ENCODE peak calls at places on chromosome 20, in five cellular contexts. M is MM.1S, I is body of pancreas, W is mammary epithelial cell, A is fibroblast of lung. D is an unnamed sample.

GRCh38 chr20:44187054-44187762 is at the start of gene JPH2:
- DNase-seq in M (no peak), I (peak), W (peak), A (peak), D (no peak)

GRCh38 chr20:62632575-62632974 is 9.7 kb upstream of the SLCO4A1 start:
- DNase-seq in M (no peak), I (no peak), W (no peak), A (no peak), D (no peak)

GRCh38 chr20:36893801-36894200 is 17.9 kb downstream of the TLDC2 start:
- DNase-seq in M (no peak), I (no peak), W (no peak), A (no peak), D (no peak)

GRCh38 chr20:50701055-50701963 is 10.0 kb upstream of the RIPOR3 start:
- DNase-seq in M (no peak), I (no peak), W (no peak), A (no peak), D (no peak)

GRCh38 chr20:57392512-57393271 is 1.5 kb downstream of the RBM38 start:
- DNase-seq in M (peak), I (no peak), W (no peak), A (no peak), D (no peak)

GRCh38 chr20:15951711-15952110 is 621.5 kb downstream of the KIF16B start:
- DNase-seq in M (no peak), I (no peak), W (peak), A (no peak), D (no peak)

GRCh38 chr20:46031701-46032254 is 2.8 kb downstream of the SLC12A5 start:
- DNase-seq in M (no peak), I (peak), W (no peak), A (no peak), D (no peak)

GRCh38 chr20:46027245-46027853 is 1.7 kb upstream of the SLC12A5 start:
- DNase-seq in M (peak), I (peak), W (peak), A (peak), D (peak)

GRCh38 chr20:18837710-18838109 is 24.1 kb downstream of the SCP2D1 start:
- DNase-seq in M (no peak), I (peak), W (no peak), A (no peak), D (no peak)

GRCh38 chr20:19817017-19817416 is 59.0 kb downstream of the RIN2 start:
- DNase-seq in M (no peak), I (peak), W (peak), A (peak), D (no peak)

GRCh38 chr20:10090588-10091166 is 55.9 kb downstream of the ANKEF1 start:
- DNase-seq in M (peak), I (peak), W (peak), A (peak), D (no peak)

GRCh38 chr20:50866036-50866685 is 65.1 kb downstream of the ADNP start:
- DNase-seq in M (no peak), I (no peak), W (no peak), A (no peak), D (no peak)

GRCh38 chr20:50049442-50050026 is 63.4 kb downstream of the UBE2V1 start:
- DNase-seq in M (no peak), I (no peak), W (no peak), A (no peak), D (no peak)

GRCh38 chr20:8721098-8721497 is 347.8 kb upstream of the PLCB4 start:
- DNase-seq in M (peak), I (peak), W (peak), A (peak), D (peak)

GRCh38 chr20:43839793-43840199 is 74.9 kb upstream of the TOX2 start:
- DNase-seq in M (peak), I (no peak), W (no peak), A (no peak), D (no peak)

GRCh38 chr20:46951840-46952497 is 57.3 kb downstream of the EYA2 start:
- DNase-seq in M (no peak), I (no peak), W (peak), A (no peak), D (no peak)

GRCh38 chr20:50759678-50760077 is 28.3 kb downstream of the PARD6B start:
- DNase-seq in M (no peak), I (no peak), W (no peak), A (no peak), D (no peak)

GRCh38 chr20:49916146-49917002 is 1.0 kb upstream of the SPATA2 start:
- DNase-seq in M (peak), I (peak), W (peak), A (no peak), D (no peak)

GRCh38 chr20:9054176-9054575 is 14.7 kb upstream of the PLCB4 start:
- DNase-seq in M (no peak), I (no peak), W (no peak), A (peak), D (no peak)

GRCh38 chr20:4082406-4083102 is 67.2 kb upstream of the RNF24 start:
- DNase-seq in M (peak), I (peak), W (peak), A (peak), D (no peak)

GRCh38 chr20:23294166-23294565 is 56.4 kb upstream of the NXT1 start:
- DNase-seq in M (no peak), I (no peak), W (no peak), A (no peak), D (no peak)

GRCh38 chr20:60372822-60373221 is 414.6 kb downstream of the CDH26 start:
- DNase-seq in M (peak), I (no peak), W (no peak), A (no peak), D (no peak)

GRCh38 chr20:43736588-43737091 is 9.8 kb upstream of the GTSF1L start:
- DNase-seq in M (no peak), I (no peak), W (no peak), A (no peak), D (no peak)

GRCh38 chr20:24995741-24996448 is 3.3 kb upstream of the APMAP start:
- DNase-seq in M (no peak), I (no peak), W (no peak), A (no peak), D (no peak)

GRCh38 chr20:51135926-51136325 is 113.0 kb upstream of the KCNG1 start:
- DNase-seq in M (no peak), I (no peak), W (no peak), A (no peak), D (no peak)

GRCh38 chr20:44126445-44126844 is 60.5 kb downstream of the JPH2 start:
- DNase-seq in M (no peak), I (no peak), W (no peak), A (no peak), D (no peak)

GRCh38 chr20:23870461-23870860 is 9.1 kb downstream of the CST5 start:
- DNase-seq in M (no peak), I (no peak), W (no peak), A (no peak), D (no peak)

GRCh38 chr20:25248501-25249172 is 752 bp downstream of the PYGB start:
- DNase-seq in M (peak), I (peak), W (no peak), A (peak), D (no peak)

GRCh38 chr20:45399018-45399417 is 9.1 kb upstream of the DBNDD2 start:
- DNase-seq in M (no peak), I (no peak), W (no peak), A (no peak), D (no peak)

GRCh38 chr20:6178537-6178936 is 55.7 kb upstream of the FERMT1 start:
- DNase-seq in M (peak), I (no peak), W (peak), A (peak), D (peak)

GRCh38 chr20:51583499-51583898 is 41.0 kb upstream of the NFATC2 start:
- DNase-seq in M (no peak), I (no peak), W (no peak), A (no peak), D (no peak)

GRCh38 chr20:56422131-56422823 is 10.2 kb downstream of the CASS4 start:
- DNase-seq in M (no peak), I (no peak), W (peak), A (peak), D (peak)

GRCh38 chr20:17570347-17571152 is 675 bp downstream of the DSTN start:
- DNase-seq in M (peak), I (peak), W (peak), A (peak), D (no peak)

GRCh38 chr20:43752561-43753301 is 25.9 kb upstream of the GTSF1L start:
- DNase-seq in M (peak), I (no peak), W (peak), A (peak), D (no peak)

GRCh38 chr20:25683050-25683449 is 13.6 kb downstream of the ZNF337 start:
- DNase-seq in M (no peak), I (no peak), W (no peak), A (no peak), D (no peak)

GRCh38 chr20:60268502-60268901 is 310.3 kb downstream of the CDH26 start:
- DNase-seq in M (no peak), I (no peak), W (no peak), A (no peak), D (no peak)

GRCh38 chr20:347640-348484 is 951 bp downstream of the NRSN2 start:
- DNase-seq in M (peak), I (peak), W (peak), A (peak), D (peak)

GRCh38 chr20:57866250-57867106 is 156.7 kb upstream of the PMEPA1 start:
- DNase-seq in M (no peak), I (no peak), W (no peak), A (no peak), D (no peak)

GRCh38 chr20:38833857-38834164 is 28.3 kb downstream of the PPP1R16B start:
- DNase-seq in M (no peak), I (no peak), W (no peak), A (no peak), D (no peak)
- H3K4me3 ChIP-seq in M (no peak), I (no peak), W (no peak), A (no peak), D (no peak)

GRCh38 chr20:32240220-32240619 is 32.5 kb downstream of the POFUT1 start:
- DNase-seq in M (no peak), I (no peak), W (no peak), A (no peak), D (no peak)
- TF ChIP-seq CTCF in M (no peak), I (no peak), W (no peak), A (no peak), D (peak)

GRCh38 chr20:53210041-53210440 is 237.9 kb downstream of the TSHZ2 start:
- DNase-seq in M (no peak), I (no peak), W (no peak), A (no peak), D (no peak)
- H3K4me3 ChIP-seq in M (no peak), I (no peak), W (no peak), A (no peak), D (no peak)

GRCh38 chr20:38669688-38670087 is 54.6 kb upstream of the SLC32A1 start:
- DNase-seq in M (no peak), I (no peak), W (no peak), A (no peak), D (no peak)
- TF ChIP-seq CTCF in M (no peak), I (no peak), W (no peak), A (no peak), D (no peak)

DNA sequence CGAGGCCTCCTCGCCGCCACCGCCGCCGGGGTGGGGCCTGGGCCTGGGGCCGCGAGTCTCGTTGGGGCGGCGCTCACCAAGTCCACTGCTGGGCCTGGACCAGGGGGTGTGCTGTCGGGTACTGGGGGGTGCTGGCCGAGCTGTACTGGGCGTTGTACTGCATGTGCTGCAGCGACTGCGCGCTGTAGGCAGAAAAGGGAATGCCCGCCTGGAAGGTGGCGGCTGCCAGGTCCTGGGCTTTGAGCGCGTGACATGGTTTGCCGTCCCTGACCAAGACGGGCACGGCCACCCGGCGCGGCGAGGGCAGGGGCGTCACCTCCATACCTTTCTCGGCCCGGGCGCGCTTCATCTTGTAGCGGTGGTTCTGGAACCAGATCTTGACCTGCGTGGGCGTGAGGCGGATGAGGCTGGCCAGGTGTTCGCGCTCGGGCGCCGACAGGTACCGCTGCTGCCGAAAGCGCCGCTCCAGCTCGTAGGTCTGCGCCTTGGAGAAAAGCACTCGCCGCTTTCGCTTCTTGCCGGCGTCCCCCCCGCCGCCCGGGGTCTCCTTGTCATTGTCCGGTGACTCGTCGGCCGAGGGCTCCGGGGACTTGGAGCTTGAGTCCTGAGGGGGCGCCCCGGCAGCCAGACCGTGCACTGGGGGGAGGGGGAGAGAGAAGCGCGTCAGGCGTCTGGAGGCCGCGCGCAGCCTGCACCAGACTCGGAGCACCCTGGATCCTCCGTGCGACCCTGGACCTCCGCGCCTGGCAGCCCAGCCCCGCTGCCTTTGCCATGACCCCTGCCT is 1.8 kb downstream of the NKX2-2 start:
- DNase-seq in M (no peak), I (no peak), W (no peak), A (no peak), D (no peak)
- H3K4me3 ChIP-seq in M (no peak), I (no peak), W (no peak), A (no peak), D (no peak)

GRCh38 chr20:2210646-2211556 is 84.9 kb upstream of the TGM3 start:
- DNase-seq in M (no peak), I (no peak), W (peak), A (peak), D (no peak)

GRCh38 chr20:2208897-2209296 is 86.9 kb upstream of the TGM3 start:
- DNase-seq in M (peak), I (no peak), W (no peak), A (no peak), D (no peak)

GRCh38 chr20:2206957-2207769 is 88.6 kb upstream of the TGM3 start:
- DNase-seq in M (peak), I (peak), W (peak), A (peak), D (no peak)

GRCh38 chr20:2204021-2204420 is 91.8 kb upstream of the TGM3 start:
- DNase-seq in M (no peak), I (no peak), W (no peak), A (no peak), D (no peak)

DNA sequence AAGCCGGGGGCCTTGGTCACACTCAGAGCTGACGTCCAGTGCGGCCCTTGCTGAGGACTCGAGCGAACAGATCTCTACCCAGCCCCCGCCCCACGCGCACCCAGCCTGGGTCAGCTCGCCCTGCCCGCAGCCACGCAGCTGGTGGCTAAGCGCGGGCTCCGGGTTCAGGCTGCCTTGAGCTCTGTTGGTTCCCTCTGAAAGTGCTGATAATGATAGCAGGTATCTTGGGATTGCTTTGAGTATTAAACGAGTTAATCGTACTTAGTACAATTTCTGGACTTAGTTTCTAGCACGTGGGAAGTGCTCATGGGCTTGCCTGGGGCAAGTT is 88.1 kb upstream of the TGM3 start:
- DNase-seq in M (no peak), I (no peak), W (no peak), A (no peak), D (peak)
- TF ChIP-seq CTCF in M (no peak), I (no peak), W (no peak), A (no peak), D (no peak)

GRCh38 chr20:38828514-38829295 is 23.2 kb downstream of the PPP1R16B start:
- DNase-seq in M (no peak), I (no peak), W (no peak), A (no peak), D (no peak)

GRCh38 chr20:38825571-38825900 is 20.0 kb downstream of the PPP1R16B start:
- DNase-seq in M (no peak), I (no peak), W (no peak), A (no peak), D (no peak)

GRCh38 chr20:38829296-38829875 is 23.9 kb downstream of the PPP1R16B start:
- DNase-seq in M (no peak), I (no peak), W (no peak), A (no peak), D (no peak)

GRCh38 chr20:38827770-38828281 is 22.3 kb downstream of the PPP1R16B start:
- DNase-seq in M (no peak), I (no peak), W (no peak), A (no peak), D (peak)

DNA sequence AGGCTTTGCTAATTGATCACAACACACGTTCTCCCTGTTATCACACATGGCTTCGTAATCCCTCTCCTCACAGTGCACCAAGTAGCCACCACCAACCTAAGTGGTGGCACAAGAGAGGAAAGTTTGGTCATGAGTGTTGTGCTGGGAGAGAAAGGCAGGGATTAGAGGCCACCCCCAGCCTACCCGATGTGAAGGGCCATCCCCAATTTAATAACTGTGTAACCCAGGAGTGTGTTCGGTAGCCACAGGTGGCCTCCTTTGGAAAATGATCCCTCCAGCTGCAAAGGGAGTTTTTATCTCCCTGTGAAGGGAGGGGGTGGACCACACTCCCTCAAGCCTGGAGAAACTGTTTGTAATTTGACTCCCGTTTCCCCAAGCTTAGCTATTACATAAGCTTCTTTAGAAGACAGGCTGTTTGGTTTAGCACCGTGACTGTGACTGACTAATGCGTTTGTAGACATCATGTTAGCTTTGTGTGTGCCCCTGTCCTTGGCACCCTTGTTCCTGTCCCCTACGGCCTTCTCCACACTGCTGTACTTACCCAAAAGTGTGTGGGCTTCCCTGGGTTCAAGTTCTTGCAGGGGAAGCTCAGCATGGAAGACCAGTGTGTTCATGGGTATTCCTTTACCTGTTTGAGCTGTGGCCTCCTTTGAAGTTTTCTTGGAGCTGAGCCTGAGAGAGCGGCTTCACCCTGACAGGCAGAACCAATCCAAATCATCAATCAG is 20.6 kb downstream of the PPP1R16B start:
- DNase-seq in M (no peak), I (peak), W (peak), A (peak), D (peak)
- H3K4me3 ChIP-seq in M (no peak), I (no peak), W (no peak), A (no peak), D (no peak)

DNA sequence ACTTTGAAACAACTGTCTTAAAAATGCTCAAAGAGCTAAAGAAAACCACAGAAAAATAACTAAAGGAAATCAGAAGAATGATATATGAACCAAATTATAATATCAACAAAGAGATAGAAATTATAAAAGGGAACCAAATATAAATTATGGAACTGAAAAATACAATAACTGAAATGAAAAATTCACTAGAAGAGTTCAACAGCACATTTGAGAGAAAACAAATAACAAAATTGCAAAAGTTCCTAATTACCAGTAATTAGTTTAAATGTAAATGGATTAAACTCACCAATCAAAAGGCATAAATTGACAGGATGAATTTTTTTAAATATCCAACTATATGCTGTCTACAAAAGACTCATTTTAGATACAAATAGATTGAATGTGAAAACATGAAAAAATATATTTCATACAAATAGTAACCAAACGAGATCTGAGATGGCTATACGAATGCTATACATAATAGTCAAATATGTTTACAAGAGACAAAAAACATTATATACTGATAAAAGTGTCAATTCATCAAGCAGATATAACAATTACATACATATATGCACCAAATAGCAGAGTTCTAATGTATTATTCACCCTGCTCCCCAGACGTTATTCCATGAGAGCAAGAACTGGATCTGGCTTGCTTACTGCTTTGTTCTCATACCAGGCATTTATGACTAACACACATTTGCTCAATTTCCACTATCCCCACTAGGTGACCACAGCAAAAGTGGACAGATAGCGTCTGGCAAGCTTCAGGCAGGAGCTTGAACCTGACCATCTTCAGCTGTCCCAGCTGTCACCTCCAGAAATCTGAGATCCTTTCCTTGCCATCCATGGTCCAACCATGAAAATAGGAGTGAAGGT is 72.4 kb upstream of the SIRPA start:
- DNase-seq in M (no peak), I (no peak), W (peak), A (no peak), D (no peak)
- TF ChIP-seq CTCF in M (no peak), I (no peak), W (peak), A (no peak), D (peak)

D was measured in retinal pigment epithelial cell.